ENCODE peak calls at places on chromosomes 5 and 9, in six cellular contexts. S is NCI-H1092 treated with DMSO at 0.1 percent for 48 hours; I is chondrocyte; Y is hepatic stellate cell; K is SW480; T is stimulated activated CD4-positive, alpha-beta T cell treated with anti-CD3 and anti-CD28 coated beads, Interleukin-4, amount 100 ng/mL, for 48 hours. P is an unnamed sample.

GRCh38 chr9:20391208-20391607 is 231.1 kb downstream of the MLLT3 start:
- DNase-seq in S (no peak), I (no peak), Y (no peak), K (no peak), T (no peak), P (no peak)

GRCh38 chr9:38117646-38118045 is 48.6 kb upstream of the SHB start:
- DNase-seq in S (peak; percentile 74), I (no peak), Y (no peak), K (no peak), T (no peak), P (no peak)

GRCh38 chr5:179355976-179356968 is 11.0 kb upstream of the ADAMTS2 start:
- DNase-seq in S (no peak), I (no peak), Y (no peak), K (no peak), T (no peak), P (no peak)

GRCh38 chr9:130629443-130630090 is 34.8 kb upstream of the PRDM12 start:
- DNase-seq in S (no peak), I (no peak), Y (no peak), K (no peak), T (no peak), P (no peak)

GRCh38 chr5:868599-869135 is 17.9 kb upstream of the ZDHHC11 start:
- DNase-seq in S (no peak), I (no peak), Y (no peak), K (no peak), T (no peak), P (no peak)

GRCh38 chr9:27489087-27489876 is 34.8 kb upstream of the IFNK start:
- DNase-seq in S (no peak), I (no peak), Y (no peak), K (no peak), T (no peak), P (no peak)

GRCh38 chr5:78806544-78806943 is 158.0 kb upstream of the LHFPL2 start:
- DNase-seq in S (no peak), I (no peak), Y (peak; percentile 83), K (peak; percentile 10), T (no peak), P (peak; percentile 49)

GRCh38 chr5:54180616-54181015 is 129.8 kb downstream of the ARL15 start:
- DNase-seq in S (no peak), I (no peak), Y (no peak), K (no peak), T (no peak), P (no peak)

GRCh38 chr9:91101598-91102168 is 260.0 kb downstream of the AUH start:
- DNase-seq in S (no peak), I (no peak), Y (no peak), K (peak; percentile 93), T (peak; percentile 73), P (no peak)

GRCh38 chr9:127574089-127574921 is 37.8 kb upstream of the STXBP1 start:
- DNase-seq in S (peak; percentile 99), I (no peak), Y (no peak), K (peak; percentile 91), T (peak; percentile 33), P (peak; percentile 52)

GRCh38 chr9:93207326-93207814 is 23.4 kb downstream of the WNK2 start:
- DNase-seq in S (peak; percentile 85), I (peak; percentile 51), Y (peak; percentile 72), K (no peak), T (no peak), P (no peak)

GRCh38 chr9:136619742-136620440 is 42.8 kb upstream of the EGFL7 start:
- DNase-seq in S (no peak), I (no peak), Y (no peak), K (no peak), T (no peak), P (no peak)

GRCh38 chr5:14008819-14009311 is 64.4 kb upstream of the DNAH5 start:
- DNase-seq in S (peak; percentile 44), I (no peak), Y (no peak), K (no peak), T (no peak), P (no peak)

GRCh38 chr5:159156839-159157238 is 52.5 kb downstream of the RNF145 start:
- DNase-seq in S (peak; percentile 48), I (no peak), Y (peak; percentile 41), K (peak; percentile 75), T (no peak), P (peak; percentile 57)

GRCh38 chr9:80231847-80232246 is 660.1 kb downstream of the TLE4 start:
- DNase-seq in S (no peak), I (no peak), Y (no peak), K (no peak), T (no peak), P (no peak)

GRCh38 chr5:53331463-53331862 is 149.0 kb upstream of the FST start:
- DNase-seq in S (no peak), I (no peak), Y (no peak), K (no peak), T (no peak), P (peak; percentile 45)

GRCh38 chr5:73908846-73909245 is 282.9 kb downstream of the ARHGEF28 start:
- DNase-seq in S (no peak), I (no peak), Y (no peak), K (no peak), T (no peak), P (no peak)

GRCh38 chr9:107269681-107270080 is 13.4 kb upstream of the RAD23B start:
- DNase-seq in S (no peak), I (no peak), Y (no peak), K (no peak), T (no peak), P (no peak)

GRCh38 chr9:15401266-15401665 is 21.4 kb upstream of the SNAPC3 start:
- DNase-seq in S (no peak), I (no peak), Y (peak; percentile 61), K (no peak), T (no peak), P (no peak)

GRCh38 chr9:87116492-87116891 is 169.2 kb upstream of the GAS1 start:
- DNase-seq in S (no peak), I (no peak), Y (no peak), K (no peak), T (no peak), P (no peak)

GRCh38 chr9:4301302-4301701 is 1.4 kb upstream of the GLIS3 start:
- DNase-seq in S (no peak), I (no peak), Y (no peak), K (no peak), T (no peak), P (no peak)

GRCh38 chr9:34185778-34186551 is 7.1 kb downstream of the UBAP1 start:
- DNase-seq in S (no peak), I (no peak), Y (peak; percentile 28), K (peak; percentile 49), T (no peak), P (peak; percentile 32)

GRCh38 chr9:21027295-21027694 is 4.1 kb downstream of the HACD4 start:
- DNase-seq in S (no peak), I (no peak), Y (peak; percentile 14), K (no peak), T (no peak), P (no peak)

GRCh38 chr5:6274846-6275543 is 103.4 kb downstream of the MED10 start:
- DNase-seq in S (no peak), I (no peak), Y (no peak), K (no peak), T (no peak), P (no peak)

GRCh38 chr9:84277646-84278045 is 62.9 kb downstream of the SLC28A3 start:
- DNase-seq in S (no peak), I (no peak), Y (no peak), K (peak; percentile 71), T (no peak), P (no peak)

GRCh38 chr5:41722359-41722950 is 147.8 kb downstream of the OXCT1 start:
- DNase-seq in S (no peak), I (no peak), Y (no peak), K (no peak), T (no peak), P (no peak)

GRCh38 chr9:13719410-13719809 is 439.9 kb upstream of the MPDZ start:
- DNase-seq in S (no peak), I (no peak), Y (no peak), K (peak; percentile 6), T (no peak), P (no peak)

GRCh38 chr9:133146746-133147411 is 16.8 kb downstream of the GBGT1 start:
- DNase-seq in S (no peak), I (no peak), Y (no peak), K (no peak), T (no peak), P (no peak)

GRCh38 chr5:136006164-136006563 is 22.6 kb upstream of the TGFBI start:
- DNase-seq in S (no peak), I (no peak), Y (no peak), K (no peak), T (no peak), P (no peak)

GRCh38 chr5:96573513-96573894 is 88.7 kb upstream of the CAST start:
- DNase-seq in S (no peak), I (no peak), Y (no peak), K (no peak), T (no peak), P (no peak)

GRCh38 chr5:71810456-71811181 is 91.5 kb downstream of the CARTPT start:
- DNase-seq in S (no peak), I (no peak), Y (no peak), K (peak; percentile 54), T (no peak), P (no peak)

GRCh38 chr9:136963751-136964150 is 11.7 kb downstream of the LCN12 start:
- DNase-seq in S (no peak), I (no peak), Y (no peak), K (no peak), T (no peak), P (no peak)

GRCh38 chr5:1177826-1178528 is 23.4 kb upstream of the SLC6A19 start:
- DNase-seq in S (no peak), I (peak; percentile 68), Y (no peak), K (no peak), T (no peak), P (no peak)

GRCh38 chr5:264346-264745 is 7.1 kb upstream of the PDCD6 start:
- DNase-seq in S (no peak), I (no peak), Y (no peak), K (no peak), T (no peak), P (no peak)

GRCh38 chr5:157106668-157107461 is 2.0 kb downstream of the HAVCR2 start:
- DNase-seq in S (no peak), I (no peak), Y (no peak), K (peak; percentile 39), T (no peak), P (no peak)

GRCh38 chr5:171419663-171420428 is 399 bp downstream of the FGF18 start:
- DNase-seq in S (peak; percentile 14), I (no peak), Y (peak; percentile 37), K (peak; percentile 77), T (no peak), P (peak; percentile 34)

P was measured in HTR-8/SVneo.